ENCODE peak calls at places on chromosomes 16 and 17, in five cellular contexts. One of them, this sample, is unnamed.

GRCh38 chr16:85275533-85276249 is 163.4 kb upstream of the CIBAR2 start:
- DNase-seq in K562: peak; percentile 97
- DNase-seq in A549: peak; percentile 55
- DNase-seq in SK-N-SH: peak; percentile 95
- DNase-seq in GM12878: no peak
- DNase-seq in this sample: peak; percentile 41

GRCh38 chr16:76370344-76370743 is 93.1 kb downstream of the CNTNAP4 start:
- DNase-seq in K562: no peak
- DNase-seq in A549: no peak
- DNase-seq in SK-N-SH: no peak
- DNase-seq in GM12878: no peak
- DNase-seq in this sample: no peak

GRCh38 chr17:18159551-18160120 is 24.0 kb upstream of the ALKBH5 start:
- DNase-seq in K562: no peak
- DNase-seq in A549: no peak
- DNase-seq in SK-N-SH: no peak
- DNase-seq in GM12878: no peak
- DNase-seq in this sample: peak; percentile 20

GRCh38 chr17:1058423-1059130 is 61.6 kb downstream of the TIMM22 start:
- DNase-seq in K562: peak; percentile 72
- DNase-seq in A549: peak; percentile 76
- DNase-seq in SK-N-SH: peak; percentile 70
- DNase-seq in GM12878: no peak
- DNase-seq in this sample: peak; percentile 35

GRCh38 chr16:14462811-14463210 is 167.2 kb downstream of the PARN start:
- DNase-seq in K562: no peak
- DNase-seq in A549: no peak
- DNase-seq in SK-N-SH: no peak
- DNase-seq in GM12878: no peak
- DNase-seq in this sample: peak; percentile 29

GRCh38 chr16:47285001-47285400 is 141.3 kb upstream of the NETO2 start:
- DNase-seq in K562: no peak
- DNase-seq in A549: no peak
- DNase-seq in SK-N-SH: no peak
- DNase-seq in GM12878: no peak
- DNase-seq in this sample: no peak

GRCh38 chr17:79612468-79613194 is 1.8 kb upstream of the RBFOX3 start:
- DNase-seq in K562: peak; percentile 80
- DNase-seq in A549: peak; percentile 92
- DNase-seq in SK-N-SH: peak; percentile 92
- DNase-seq in GM12878: no peak
- DNase-seq in this sample: peak; percentile 5

GRCh38 chr17:69651921-69652320 is 237.4 kb downstream of the MAP2K6 start:
- DNase-seq in K562: no peak
- DNase-seq in A549: no peak
- DNase-seq in SK-N-SH: no peak
- DNase-seq in GM12878: no peak
- DNase-seq in this sample: no peak

GRCh38 chr16:72996291-72997062 is 51.5 kb downstream of the ZFHX3 start:
- DNase-seq in K562: no peak
- DNase-seq in A549: no peak
- DNase-seq in SK-N-SH: no peak
- DNase-seq in GM12878: no peak
- DNase-seq in this sample: no peak

GRCh38 chr16:30658731-30659506 is 688 bp downstream of the FBRS start:
- DNase-seq in K562: peak; percentile 75
- DNase-seq in A549: peak; percentile 99
- DNase-seq in SK-N-SH: peak; percentile 87
- DNase-seq in GM12878: peak; percentile 90
- DNase-seq in this sample: peak; percentile 97

GRCh38 chr17:7552621-7553051 is 3.8 kb downstream of the TNFSF12 start:
- DNase-seq in K562: no peak
- DNase-seq in A549: no peak
- DNase-seq in SK-N-SH: no peak
- DNase-seq in GM12878: peak; percentile 95
- DNase-seq in this sample: no peak

GRCh38 chr16:15790458-15790857 is 66.4 kb downstream of the MYH11 start:
- DNase-seq in K562: no peak
- DNase-seq in A549: no peak
- DNase-seq in SK-N-SH: no peak
- DNase-seq in GM12878: no peak
- DNase-seq in this sample: no peak

GRCh38 chr17:59327891-59328290 is 3.6 kb upstream of the YPEL2 start:
- DNase-seq in K562: no peak
- DNase-seq in A549: peak; percentile 32
- DNase-seq in SK-N-SH: peak; percentile 4
- DNase-seq in GM12878: no peak
- DNase-seq in this sample: no peak

GRCh38 chr17:9696279-9697044 is 51.1 kb downstream of the USP43 start:
- DNase-seq in K562: no peak
- DNase-seq in A549: no peak
- DNase-seq in SK-N-SH: no peak
- DNase-seq in GM12878: no peak
- DNase-seq in this sample: no peak

GRCh38 chr17:39687101-39687545 is 734 bp downstream of the PGAP3 start:
- DNase-seq in K562: no peak
- DNase-seq in A549: no peak
- DNase-seq in SK-N-SH: no peak
- DNase-seq in GM12878: no peak
- DNase-seq in this sample: no peak

GRCh38 chr17:68627956-68628355 is 26.8 kb upstream of the FAM20A start:
- DNase-seq in K562: no peak
- DNase-seq in A549: no peak
- DNase-seq in SK-N-SH: no peak
- DNase-seq in GM12878: no peak
- DNase-seq in this sample: no peak

GRCh38 chr16:88013766-88014165 is 62.5 kb downstream of the BANP start:
- DNase-seq in K562: no peak
- DNase-seq in A549: no peak
- DNase-seq in SK-N-SH: no peak
- DNase-seq in GM12878: no peak
- DNase-seq in this sample: no peak

GRCh38 chr16:15618392-15618791 is 24.6 kb downstream of the MARF1 start:
- DNase-seq in K562: no peak
- DNase-seq in A549: no peak
- DNase-seq in SK-N-SH: no peak
- DNase-seq in GM12878: no peak
- DNase-seq in this sample: peak; percentile 81

GRCh38 chr16:49590166-49590871 is 216.7 kb downstream of the C16orf78 start:
- DNase-seq in K562: no peak
- DNase-seq in A549: no peak
- DNase-seq in SK-N-SH: no peak
- DNase-seq in GM12878: no peak
- DNase-seq in this sample: no peak

GRCh38 chr16:73057369-73058210 is 9.7 kb upstream of the ZFHX3 start:
- DNase-seq in K562: peak; percentile 43
- DNase-seq in A549: no peak
- DNase-seq in SK-N-SH: peak; percentile 76
- DNase-seq in GM12878: no peak
- DNase-seq in this sample: no peak

GRCh38 chr17:53806473-53806872 is 16.3 kb upstream of the KIF2B start:
- DNase-seq in K562: no peak
- DNase-seq in A549: no peak
- DNase-seq in SK-N-SH: no peak
- DNase-seq in GM12878: no peak
- DNase-seq in this sample: no peak

GRCh38 chr16:73142069-73142880 is 94.3 kb upstream of the ZFHX3 start:
- DNase-seq in K562: no peak
- DNase-seq in A549: no peak
- DNase-seq in SK-N-SH: no peak
- DNase-seq in GM12878: no peak
- DNase-seq in this sample: no peak

GRCh38 chr17:68346448-68346847 is 55.2 kb downstream of the ARSG start:
- DNase-seq in K562: no peak
- DNase-seq in A549: no peak
- DNase-seq in SK-N-SH: no peak
- DNase-seq in GM12878: peak; percentile 24
- DNase-seq in this sample: no peak

GRCh38 chr17:75945202-75945601 is 4.4 kb upstream of the FBF1 start:
- DNase-seq in K562: no peak
- DNase-seq in A549: no peak
- DNase-seq in SK-N-SH: no peak
- DNase-seq in GM12878: no peak
- DNase-seq in this sample: no peak

GRCh38 chr17:17151962-17152361 is 54.2 kb downstream of the PLD6 start:
- DNase-seq in K562: no peak
- DNase-seq in A549: peak; percentile 85
- DNase-seq in SK-N-SH: no peak
- DNase-seq in GM12878: no peak
- DNase-seq in this sample: peak; percentile 96

GRCh38 chr17:64741038-64741641 is 79.0 kb upstream of the SMURF2 start:
- DNase-seq in K562: no peak
- DNase-seq in A549: no peak
- DNase-seq in SK-N-SH: no peak
- DNase-seq in GM12878: no peak
- DNase-seq in this sample: peak; percentile 76

GRCh38 chr17:68381076-68381900 is 76.0 kb downstream of the WIPI1 start:
- DNase-seq in K562: no peak
- DNase-seq in A549: peak; percentile 84
- DNase-seq in SK-N-SH: no peak
- DNase-seq in GM12878: no peak
- DNase-seq in this sample: peak; percentile 97

GRCh38 chr16:59259074-59259963 is 525.2 kb upstream of the GOT2 start:
- DNase-seq in K562: no peak
- DNase-seq in A549: no peak
- DNase-seq in SK-N-SH: no peak
- DNase-seq in GM12878: no peak
- DNase-seq in this sample: no peak

GRCh38 chr17:21540502-21540901 is 151.8 kb upstream of the KCNJ18 start:
- DNase-seq in K562: no peak
- DNase-seq in A549: no peak
- DNase-seq in SK-N-SH: no peak
- DNase-seq in GM12878: no peak
- DNase-seq in this sample: no peak

GRCh38 chr16:86584071-86584685 is 5.8 kb downstream of the FOXL1 start:
- DNase-seq in K562: no peak
- DNase-seq in A549: peak; percentile 50
- DNase-seq in SK-N-SH: no peak
- DNase-seq in GM12878: no peak
- DNase-seq in this sample: no peak

GRCh38 chr16:68707341-68708152 is 29.5 kb upstream of the CDH1 start:
- DNase-seq in K562: peak; percentile 67
- DNase-seq in A549: peak; percentile 89
- DNase-seq in SK-N-SH: no peak
- DNase-seq in GM12878: no peak
- DNase-seq in this sample: no peak

GRCh38 chr17:56599093-56599492 is 5.6 kb downstream of the NOG start:
- DNase-seq in K562: no peak
- DNase-seq in A549: no peak
- DNase-seq in SK-N-SH: no peak
- DNase-seq in GM12878: no peak
- DNase-seq in this sample: no peak

GRCh38 chr17:56595831-56596740 is 2.6 kb downstream of the NOG start:
- DNase-seq in K562: no peak
- DNase-seq in A549: no peak
- DNase-seq in SK-N-SH: peak; percentile 35
- DNase-seq in GM12878: no peak
- DNase-seq in this sample: peak; percentile 10

GRCh38 chr17:56596741-56597494 is 3.4 kb downstream of the NOG start:
- DNase-seq in K562: no peak
- DNase-seq in A549: no peak
- DNase-seq in SK-N-SH: peak; percentile 40
- DNase-seq in GM12878: no peak
- DNase-seq in this sample: no peak

GRCh38 chr17:56598471-56598870 is 5.0 kb downstream of the NOG start:
- DNase-seq in K562: no peak
- DNase-seq in A549: no peak
- DNase-seq in SK-N-SH: no peak
- DNase-seq in GM12878: no peak
- DNase-seq in this sample: peak; percentile 65

GRCh38 chr17:56597495-56597990 is 4.0 kb downstream of the NOG start:
- DNase-seq in K562: no peak
- DNase-seq in A549: no peak
- DNase-seq in SK-N-SH: peak; percentile 56
- DNase-seq in GM12878: no peak
- DNase-seq in this sample: peak; percentile 26
- H3K4me2 ChIP-seq in K562: no peak overlapping the region
- H3K4me2 ChIP-seq in A549: peak overlapping the region; percentile 75
- H3K4me2 ChIP-seq in SK-N-SH: peak overlapping the region; percentile 64
- H3K4me2 ChIP-seq in GM12878: no peak overlapping the region
- H3K4me2 ChIP-seq in this sample: peak overlapping the region; percentile 90

DNA sequence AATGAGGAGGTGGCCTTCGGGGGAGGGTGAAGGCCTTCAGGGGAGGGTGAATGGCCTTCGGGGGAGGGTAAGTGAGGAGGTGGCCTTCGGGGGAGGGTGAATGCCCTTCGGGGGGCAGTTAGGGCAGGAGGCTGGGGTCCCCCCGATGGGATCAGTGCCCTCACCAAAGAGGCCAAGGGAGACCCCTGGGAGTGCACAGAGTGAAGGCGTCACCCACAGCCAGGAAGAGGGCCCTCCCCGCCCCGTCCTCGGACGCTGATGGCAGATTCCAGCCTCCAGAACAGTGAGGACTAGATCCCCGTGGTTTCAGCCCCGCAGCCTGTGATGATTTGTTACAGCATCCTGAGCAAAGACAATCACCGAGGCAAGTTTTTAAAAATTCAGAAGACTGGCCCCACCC is 40.5 kb upstream of the CBFA2T3 start:
- DNase-seq in K562: no peak
- DNase-seq in A549: no peak
- DNase-seq in SK-N-SH: no peak
- DNase-seq in GM12878: no peak
- DNase-seq in this sample: no peak
- TF ChIP-seq RCOR1 in K562: no peak
- TF ChIP-seq RCOR1 in A549: no peak
- TF ChIP-seq RCOR1 in SK-N-SH: no peak
- TF ChIP-seq RCOR1 in GM12878: no peak
- TF ChIP-seq RCOR1 in this sample: no peak

GRCh38 chr16:56629531-56629930 is 2.9 kb upstream of the MT1M start:
- DNase-seq in K562: no peak
- DNase-seq in A549: no peak
- DNase-seq in SK-N-SH: peak; percentile 76
- DNase-seq in GM12878: no peak
- DNase-seq in this sample: no peak

GRCh38 chr16:56628486-56629035 is 3.0 kb downstream of the MT1E start:
- DNase-seq in K562: no peak
- DNase-seq in A549: no peak
- DNase-seq in SK-N-SH: no peak
- DNase-seq in GM12878: no peak
- DNase-seq in this sample: no peak

GRCh38 chr16:56625943-56626654 is 518 bp downstream of the MT1E start:
- DNase-seq in K562: no peak
- DNase-seq in A549: no peak
- DNase-seq in SK-N-SH: no peak
- DNase-seq in GM12878: no peak
- DNase-seq in this sample: peak; percentile 86

GRCh38 chr16:56625140-56625942 is at the start of gene MT1E:
- DNase-seq in K562: no peak
- DNase-seq in A549: no peak
- DNase-seq in SK-N-SH: peak; percentile 76
- DNase-seq in GM12878: no peak
- DNase-seq in this sample: peak; percentile 76

GRCh38 chr16:56626685-56627084 is 1.1 kb downstream of the MT1E start:
- DNase-seq in K562: no peak
- DNase-seq in A549: no peak
- DNase-seq in SK-N-SH: no peak
- DNase-seq in GM12878: no peak
- DNase-seq in this sample: no peak
- H3K4me2 ChIP-seq in K562: no peak overlapping the region
- H3K4me2 ChIP-seq in A549: peak overlapping the region; percentile 65
- H3K4me2 ChIP-seq in SK-N-SH: peak overlapping the region; percentile 78
- H3K4me2 ChIP-seq in GM12878: no peak overlapping the region
- H3K4me2 ChIP-seq in this sample: peak overlapping the region; percentile 48

GRCh38 chr16:81353895-81354294 is 39.1 kb downstream of the GAN start:
- DNase-seq in K562: no peak
- DNase-seq in A549: no peak
- DNase-seq in SK-N-SH: no peak
- DNase-seq in GM12878: no peak
- DNase-seq in this sample: no peak
- TF ChIP-seq RCOR1 in K562: no peak
- TF ChIP-seq RCOR1 in A549: no peak
- TF ChIP-seq RCOR1 in SK-N-SH: no peak
- TF ChIP-seq RCOR1 in GM12878: no peak
- TF ChIP-seq RCOR1 in this sample: no peak